ENCODE peak calls at places on chromosomes 11 and 22, in seven cellular contexts. H is EH, S is uterus, X is stomach, T is RKO, I is dermis blood vessel endothelial cell, W is MV-4-11. G is an unnamed sample.

GRCh38 chr11:131894615-131895544 is 524.5 kb downstream of the NTM start:
- DNase-seq in S (no peak), X (no peak), I (no peak), T (no peak), W (no peak), H (no peak), G (no peak)

GRCh38 chr11:103749158-103749557 is 287.3 kb upstream of the DDI1 start:
- DNase-seq in X (no peak), H (peak; percentile 44), W (no peak), I (no peak), S (no peak), T (no peak), G (no peak)

GRCh38 chr11:101442171-101442570 is 141.6 kb downstream of the TRPC6 start:
- DNase-seq in W (no peak), S (no peak), X (no peak), I (no peak), H (peak; percentile 96), T (no peak), G (no peak)

GRCh38 chr11:113411536-113411935 is 24.0 kb downstream of the ANKK1 start:
- DNase-seq in X (no peak), T (no peak), W (no peak), S (no peak), H (no peak), I (no peak), G (peak; percentile 18)

GRCh38 chr22:46619830-46620501 is at the start of gene GRAMD4:
- DNase-seq in I (no peak), T (no peak), H (no peak), X (no peak), W (peak; percentile 75), S (peak; percentile 44), G (no peak)

GRCh38 chr22:27482414-27482813 is 319.1 kb downstream of the MN1 start:
- DNase-seq in X (no peak), S (no peak), T (no peak), I (no peak), H (no peak), W (no peak), G (no peak)

GRCh38 chr11:9663699-9664275 is at the start of gene SWAP70:
- DNase-seq in T (peak; percentile 87), H (peak; percentile 94), W (peak; percentile 60), X (peak; percentile 90), S (peak; percentile 94), I (peak; percentile 93), G (no peak)

GRCh38 chr11:10503777-10504176 is 37.2 kb downstream of the RNF141 start:
- DNase-seq in I (no peak), W (peak; percentile 91), X (no peak), H (no peak), S (no peak), T (no peak), G (no peak)

GRCh38 chr11:9972917-9973504 is 309.1 kb downstream of the SWAP70 start:
- DNase-seq in I (peak; percentile 78), X (no peak), W (peak; percentile 60), H (peak; percentile 68), S (no peak), T (peak; percentile 58), G (no peak)

GRCh38 chr11:93396356-93396755 is 65.8 kb downstream of the DEUP1 start:
- DNase-seq in S (no peak), X (no peak), W (no peak), I (no peak), T (no peak), H (peak; percentile 27), G (no peak)

GRCh38 chr11:6825333-6825744 is 20.1 kb upstream of the OR10A5 start:
- DNase-seq in T (peak; percentile 12), H (no peak), S (no peak), X (no peak), I (no peak), W (no peak), G (no peak)

GRCh38 chr22:50201191-50202129 is 649 bp downstream of the SELENOO start:
- DNase-seq in H (no peak), S (no peak), X (peak; percentile 62), W (no peak), I (peak; percentile 38), T (peak; percentile 28), G (no peak)

GRCh38 chr11:110929129-110929528 is 216.9 kb upstream of the ARHGAP20 start:
- DNase-seq in S (no peak), I (no peak), W (no peak), H (no peak), T (peak; percentile 0), X (no peak), G (no peak)

GRCh38 chr11:33128739-33129138 is 32.5 kb downstream of the CSTF3 start:
- DNase-seq in T (no peak), I (no peak), W (no peak), S (no peak), H (no peak), X (no peak), G (no peak)

GRCh38 chr22:49352361-49353169 is 475.1 kb downstream of the BRD1 start:
- DNase-seq in T (no peak), S (no peak), W (no peak), I (no peak), H (no peak), X (peak; percentile 22), G (no peak)

GRCh38 chr22:45321827-45322226 is 12.1 kb downstream of the FAM118A start:
- DNase-seq in H (no peak), X (no peak), I (no peak), T (no peak), S (no peak), W (no peak), G (no peak)

GRCh38 chr22:37172266-37173245 is 15.5 kb downstream of the C1QTNF6 start:
- DNase-seq in T (no peak), X (no peak), I (no peak), H (no peak), W (no peak), S (peak; percentile 13), G (no peak)

GRCh38 chr22:16789860-16790493 is 35.2 kb downstream of the XKR3 start:
- DNase-seq in I (no peak), H (no peak), X (no peak), S (no peak), T (no peak), W (peak; percentile 59), G (no peak)

GRCh38 chr22:39646614-39647210 is 76.2 kb downstream of the CACNA1I start:
- DNase-seq in X (no peak), I (no peak), W (no peak), S (no peak), T (no peak), H (no peak), G (no peak)

GRCh38 chr11:58058276-58059010 is 27.7 kb downstream of the OR6Q1 start:
- DNase-seq in T (no peak), W (no peak), X (peak; percentile 50), I (peak; percentile 37), S (no peak), H (no peak), G (no peak)

GRCh38 chr11:121652982-121653381 is 200.2 kb upstream of the SORL1-AS1 start:
- DNase-seq in X (no peak), S (no peak), W (no peak), T (no peak), H (peak; percentile 35), I (peak; percentile 21), G (no peak)

GRCh38 chr11:41245704-41246398 is 213.6 kb downstream of the LRRC4C start:
- DNase-seq in I (no peak), X (no peak), S (no peak), W (no peak), T (no peak), H (no peak), G (no peak)

GRCh38 chr11:65066805-65067291 is 8.5 kb upstream of the NAALADL1 start:
- DNase-seq in X (no peak), S (no peak), T (no peak), I (no peak), H (no peak), W (no peak), G (no peak)

GRCh38 chr11:8503872-8504491 is 90.0 kb downstream of the STK33 start:
- DNase-seq in S (no peak), X (no peak), T (no peak), H (no peak), W (no peak), I (no peak), G (no peak)

GRCh38 chr22:44698531-44699421 is 3.2 kb upstream of the PRR5 start:
- DNase-seq in T (no peak), S (peak; percentile 59), X (no peak), H (peak; percentile 100), W (peak; percentile 78), I (no peak), G (no peak)

GRCh38 chr11:67648140-67648795 is 2.3 kb downstream of the ACY3 start:
- DNase-seq in W (peak; percentile 40), X (peak; percentile 63), H (no peak), T (peak; percentile 47), I (peak; percentile 38), S (no peak), G (no peak)

GRCh38 chr22:36724836-36725235 is 21.3 kb upstream of the CACNG2 start:
- DNase-seq in H (no peak), I (no peak), T (no peak), X (no peak), W (no peak), S (no peak), G (no peak)

G was measured in NCI-H524 treated with DMSO at 0.1 percent for 48 hours.